ENCODE peak calls at places on chromosomes 3 and 15, in seven cellular contexts. One of them, this sample, is unnamed.

GRCh38 chr3:47012342-47013230 is 33.1 kb downstream of the NBEAL2 start:
- DNase-seq in HL-60: no peak
- DNase-seq in dorsolateral prefrontal cortex: peak
- DNase-seq in psoas muscle: no peak
- DNase-seq in cardiac muscle cell: no peak
- DNase-seq in WERI-Rb-1: peak
- DNase-seq in progenitor cell of endocrine pancreas: no peak
- DNase-seq in this sample: no peak

GRCh38 chr3:62875103-62876002 is at the start of gene CADPS:
- DNase-seq in HL-60: no peak
- DNase-seq in dorsolateral prefrontal cortex: peak
- DNase-seq in psoas muscle: no peak
- DNase-seq in cardiac muscle cell: peak
- DNase-seq in WERI-Rb-1: peak
- DNase-seq in progenitor cell of endocrine pancreas: peak
- DNase-seq in this sample: peak

GRCh38 chr3:120263792-120264191 is 21.2 kb downstream of the GPR156 start:
- DNase-seq in HL-60: no peak
- DNase-seq in dorsolateral prefrontal cortex: no peak
- DNase-seq in psoas muscle: no peak
- DNase-seq in cardiac muscle cell: no peak
- DNase-seq in WERI-Rb-1: no peak
- DNase-seq in progenitor cell of endocrine pancreas: no peak
- DNase-seq in this sample: no peak

GRCh38 chr3:3177861-3178497 is 1.5 kb downstream of the CRBN start:
- DNase-seq in HL-60: no peak
- DNase-seq in dorsolateral prefrontal cortex: no peak
- DNase-seq in psoas muscle: no peak
- DNase-seq in cardiac muscle cell: no peak
- DNase-seq in WERI-Rb-1: no peak
- DNase-seq in progenitor cell of endocrine pancreas: no peak
- DNase-seq in this sample: no peak

GRCh38 chr15:76333309-76333708 is 3.3 kb upstream of the ISL2 start:
- DNase-seq in HL-60: no peak
- DNase-seq in dorsolateral prefrontal cortex: no peak
- DNase-seq in psoas muscle: no peak
- DNase-seq in cardiac muscle cell: no peak
- DNase-seq in WERI-Rb-1: no peak
- DNase-seq in progenitor cell of endocrine pancreas: no peak
- DNase-seq in this sample: no peak

GRCh38 chr3:118942651-118943050 is 92.0 kb downstream of the IGSF11 start:
- DNase-seq in HL-60: no peak
- DNase-seq in dorsolateral prefrontal cortex: no peak
- DNase-seq in psoas muscle: no peak
- DNase-seq in cardiac muscle cell: no peak
- DNase-seq in WERI-Rb-1: no peak
- DNase-seq in progenitor cell of endocrine pancreas: no peak
- DNase-seq in this sample: no peak

GRCh38 chr3:42035816-42036482 is 55.2 kb upstream of the TRAK1 start:
- DNase-seq in HL-60: no peak
- DNase-seq in dorsolateral prefrontal cortex: no peak
- DNase-seq in psoas muscle: no peak
- DNase-seq in cardiac muscle cell: peak
- DNase-seq in WERI-Rb-1: no peak
- DNase-seq in progenitor cell of endocrine pancreas: no peak
- DNase-seq in this sample: no peak

GRCh38 chr3:47054414-47054813 is 74.9 kb downstream of the NBEAL2 start:
- DNase-seq in HL-60: no peak
- DNase-seq in dorsolateral prefrontal cortex: no peak
- DNase-seq in psoas muscle: no peak
- DNase-seq in cardiac muscle cell: no peak
- DNase-seq in WERI-Rb-1: no peak
- DNase-seq in progenitor cell of endocrine pancreas: no peak
- DNase-seq in this sample: no peak

GRCh38 chr3:167738037-167738436 is 2.5 kb downstream of the SERPINI1 start:
- DNase-seq in HL-60: no peak
- DNase-seq in dorsolateral prefrontal cortex: no peak
- DNase-seq in psoas muscle: no peak
- DNase-seq in cardiac muscle cell: no peak
- DNase-seq in WERI-Rb-1: no peak
- DNase-seq in progenitor cell of endocrine pancreas: no peak
- DNase-seq in this sample: no peak

GRCh38 chr15:64761156-64761555 is 14.2 kb downstream of the RBPMS2 start:
- DNase-seq in HL-60: no peak
- DNase-seq in dorsolateral prefrontal cortex: no peak
- DNase-seq in psoas muscle: no peak
- DNase-seq in cardiac muscle cell: peak
- DNase-seq in WERI-Rb-1: no peak
- DNase-seq in progenitor cell of endocrine pancreas: no peak
- DNase-seq in this sample: no peak

GRCh38 chr15:44319385-44319784 is 30.9 kb downstream of the GOLM2 start:
- DNase-seq in HL-60: no peak
- DNase-seq in dorsolateral prefrontal cortex: no peak
- DNase-seq in psoas muscle: no peak
- DNase-seq in cardiac muscle cell: no peak
- DNase-seq in WERI-Rb-1: no peak
- DNase-seq in progenitor cell of endocrine pancreas: no peak
- DNase-seq in this sample: no peak

GRCh38 chr3:52038227-52038626 is 18.1 kb downstream of the DUSP7 start:
- DNase-seq in HL-60: no peak
- DNase-seq in dorsolateral prefrontal cortex: no peak
- DNase-seq in psoas muscle: no peak
- DNase-seq in cardiac muscle cell: no peak
- DNase-seq in WERI-Rb-1: no peak
- DNase-seq in progenitor cell of endocrine pancreas: no peak
- DNase-seq in this sample: no peak

GRCh38 chr15:66654718-66655375 is 47.2 kb upstream of the SMAD6 start:
- DNase-seq in HL-60: no peak
- DNase-seq in dorsolateral prefrontal cortex: no peak
- DNase-seq in psoas muscle: no peak
- DNase-seq in cardiac muscle cell: peak
- DNase-seq in WERI-Rb-1: no peak
- DNase-seq in progenitor cell of endocrine pancreas: no peak
- DNase-seq in this sample: no peak

GRCh38 chr3:3800076-3800448 is 831 bp downstream of the LRRN1 start:
- DNase-seq in HL-60: no peak
- DNase-seq in dorsolateral prefrontal cortex: peak
- DNase-seq in psoas muscle: peak
- DNase-seq in cardiac muscle cell: peak
- DNase-seq in WERI-Rb-1: peak
- DNase-seq in progenitor cell of endocrine pancreas: peak
- DNase-seq in this sample: peak

GRCh38 chr3:97815149-97815917 is 6.5 kb upstream of the CRYBG3 start:
- DNase-seq in HL-60: no peak
- DNase-seq in dorsolateral prefrontal cortex: no peak
- DNase-seq in psoas muscle: no peak
- DNase-seq in cardiac muscle cell: no peak
- DNase-seq in WERI-Rb-1: no peak
- DNase-seq in progenitor cell of endocrine pancreas: no peak
- DNase-seq in this sample: no peak

GRCh38 chr3:120931593-120931992 is 23.6 kb downstream of the STXBP5L start:
- DNase-seq in HL-60: no peak
- DNase-seq in dorsolateral prefrontal cortex: no peak
- DNase-seq in psoas muscle: no peak
- DNase-seq in cardiac muscle cell: no peak
- DNase-seq in WERI-Rb-1: no peak
- DNase-seq in progenitor cell of endocrine pancreas: no peak
- DNase-seq in this sample: no peak

GRCh38 chr3:130903412-130903908 is 9.6 kb downstream of the ATP2C1 start:
- DNase-seq in HL-60: no peak
- DNase-seq in dorsolateral prefrontal cortex: no peak
- DNase-seq in psoas muscle: no peak
- DNase-seq in cardiac muscle cell: no peak
- DNase-seq in WERI-Rb-1: no peak
- DNase-seq in progenitor cell of endocrine pancreas: no peak
- DNase-seq in this sample: no peak

GRCh38 chr15:73357999-73358665 is 10.6 kb downstream of the HCN4 start:
- DNase-seq in HL-60: no peak
- DNase-seq in dorsolateral prefrontal cortex: no peak
- DNase-seq in psoas muscle: no peak
- DNase-seq in cardiac muscle cell: no peak
- DNase-seq in WERI-Rb-1: no peak
- DNase-seq in progenitor cell of endocrine pancreas: peak
- DNase-seq in this sample: no peak

GRCh38 chr3:125318497-125318847 is 56.7 kb downstream of the ZNF148 start:
- DNase-seq in HL-60: no peak
- DNase-seq in dorsolateral prefrontal cortex: no peak
- DNase-seq in psoas muscle: no peak
- DNase-seq in cardiac muscle cell: no peak
- DNase-seq in WERI-Rb-1: no peak
- DNase-seq in progenitor cell of endocrine pancreas: no peak
- DNase-seq in this sample: no peak

GRCh38 chr3:124669470-124669869 is 60.8 kb upstream of the UMPS start:
- DNase-seq in HL-60: no peak
- DNase-seq in dorsolateral prefrontal cortex: no peak
- DNase-seq in psoas muscle: no peak
- DNase-seq in cardiac muscle cell: no peak
- DNase-seq in WERI-Rb-1: no peak
- DNase-seq in progenitor cell of endocrine pancreas: no peak
- DNase-seq in this sample: no peak

GRCh38 chr3:50147016-50147415 is 8.1 kb upstream of the SEMA3F start:
- DNase-seq in HL-60: no peak
- DNase-seq in dorsolateral prefrontal cortex: no peak
- DNase-seq in psoas muscle: no peak
- DNase-seq in cardiac muscle cell: no peak
- DNase-seq in WERI-Rb-1: no peak
- DNase-seq in progenitor cell of endocrine pancreas: no peak
- DNase-seq in this sample: no peak

GRCh38 chr3:160133757-160134156 is 91.5 kb upstream of the C3orf80 start:
- DNase-seq in HL-60: no peak
- DNase-seq in dorsolateral prefrontal cortex: no peak
- DNase-seq in psoas muscle: no peak
- DNase-seq in cardiac muscle cell: peak
- DNase-seq in WERI-Rb-1: no peak
- DNase-seq in progenitor cell of endocrine pancreas: no peak
- DNase-seq in this sample: no peak
- TF ChIP-seq CTCF in HL-60: no peak
- TF ChIP-seq CTCF in dorsolateral prefrontal cortex: no peak
- TF ChIP-seq CTCF in psoas muscle: no peak
- TF ChIP-seq CTCF in cardiac muscle cell: peak
- TF ChIP-seq CTCF in WERI-Rb-1: no peak
- TF ChIP-seq CTCF in progenitor cell of endocrine pancreas: no peak
- TF ChIP-seq CTCF in this sample: no peak

DNA sequence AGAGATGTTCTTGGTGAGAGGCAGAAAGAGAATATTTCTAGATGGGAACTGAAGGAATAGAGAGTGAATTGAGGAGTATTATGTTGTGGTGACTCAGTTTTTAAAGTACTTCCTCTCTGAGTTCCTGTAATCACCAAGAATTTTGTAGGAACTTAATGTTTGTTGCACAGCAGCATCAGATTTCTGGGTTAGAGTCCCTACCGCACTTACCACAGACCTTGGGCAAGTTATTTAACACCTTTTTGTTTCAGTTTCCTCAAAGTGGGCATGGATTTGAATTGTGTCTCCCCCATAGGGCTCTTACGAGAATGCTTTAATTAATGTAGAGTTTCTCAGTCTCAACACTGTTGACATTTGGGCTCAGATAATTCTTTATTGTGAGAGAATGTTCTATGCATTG is 22.3 kb upstream of the SCAANT1 start:
- DNase-seq in HL-60: peak
- DNase-seq in dorsolateral prefrontal cortex: no peak
- DNase-seq in psoas muscle: no peak
- DNase-seq in cardiac muscle cell: no peak
- DNase-seq in WERI-Rb-1: no peak
- DNase-seq in progenitor cell of endocrine pancreas: no peak
- DNase-seq in this sample: no peak
- TF ChIP-seq CTCF in HL-60: no peak
- TF ChIP-seq CTCF in dorsolateral prefrontal cortex: no peak
- TF ChIP-seq CTCF in psoas muscle: no peak
- TF ChIP-seq CTCF in cardiac muscle cell: no peak
- TF ChIP-seq CTCF in WERI-Rb-1: no peak
- TF ChIP-seq CTCF in progenitor cell of endocrine pancreas: no peak
- TF ChIP-seq CTCF in this sample: no peak

DNA sequence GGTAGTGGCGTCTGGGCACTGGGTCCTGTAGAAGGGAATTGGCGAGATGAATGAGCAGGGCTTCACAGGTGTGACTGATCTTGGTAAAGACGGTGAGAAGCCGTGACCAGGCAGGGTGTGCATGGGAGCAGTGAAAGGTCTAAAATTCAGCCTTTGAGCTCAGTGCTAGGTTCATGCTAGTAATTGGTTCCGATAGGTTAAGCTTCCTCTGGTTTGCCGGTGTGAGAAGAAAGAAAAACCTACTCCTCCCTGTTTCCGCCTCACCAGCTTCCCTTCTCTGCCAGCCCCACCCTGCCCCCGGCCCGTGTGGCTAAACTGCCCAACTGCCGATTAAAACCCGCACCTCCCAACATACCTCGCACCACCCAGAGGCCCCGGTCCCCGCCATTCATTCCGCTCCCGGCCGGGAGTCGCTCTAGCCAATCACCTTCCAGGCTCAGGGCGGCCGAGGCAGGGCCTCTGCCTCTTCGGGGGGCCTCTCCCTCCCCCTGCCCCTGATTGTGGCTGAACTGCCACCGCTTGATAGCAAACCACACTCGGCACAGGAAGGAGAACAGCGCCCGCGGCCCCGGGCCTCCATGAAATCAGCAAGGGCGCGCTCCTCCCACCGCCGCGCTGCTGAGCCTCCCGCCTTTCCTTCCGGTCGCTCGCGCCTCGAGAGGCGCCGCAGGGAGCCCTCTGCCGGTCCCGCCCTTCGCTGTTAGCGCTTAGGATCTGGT is 7.3 kb upstream of the NRROS start:
- DNase-seq in HL-60: peak
- DNase-seq in dorsolateral prefrontal cortex: peak
- DNase-seq in psoas muscle: peak
- DNase-seq in cardiac muscle cell: peak
- DNase-seq in WERI-Rb-1: peak
- DNase-seq in progenitor cell of endocrine pancreas: peak
- DNase-seq in this sample: peak
- TF ChIP-seq CTCF in HL-60: no peak
- TF ChIP-seq CTCF in dorsolateral prefrontal cortex: peak
- TF ChIP-seq CTCF in psoas muscle: peak
- TF ChIP-seq CTCF in cardiac muscle cell: peak
- TF ChIP-seq CTCF in WERI-Rb-1: peak
- TF ChIP-seq CTCF in progenitor cell of endocrine pancreas: peak
- TF ChIP-seq CTCF in this sample: no peak

DNA sequence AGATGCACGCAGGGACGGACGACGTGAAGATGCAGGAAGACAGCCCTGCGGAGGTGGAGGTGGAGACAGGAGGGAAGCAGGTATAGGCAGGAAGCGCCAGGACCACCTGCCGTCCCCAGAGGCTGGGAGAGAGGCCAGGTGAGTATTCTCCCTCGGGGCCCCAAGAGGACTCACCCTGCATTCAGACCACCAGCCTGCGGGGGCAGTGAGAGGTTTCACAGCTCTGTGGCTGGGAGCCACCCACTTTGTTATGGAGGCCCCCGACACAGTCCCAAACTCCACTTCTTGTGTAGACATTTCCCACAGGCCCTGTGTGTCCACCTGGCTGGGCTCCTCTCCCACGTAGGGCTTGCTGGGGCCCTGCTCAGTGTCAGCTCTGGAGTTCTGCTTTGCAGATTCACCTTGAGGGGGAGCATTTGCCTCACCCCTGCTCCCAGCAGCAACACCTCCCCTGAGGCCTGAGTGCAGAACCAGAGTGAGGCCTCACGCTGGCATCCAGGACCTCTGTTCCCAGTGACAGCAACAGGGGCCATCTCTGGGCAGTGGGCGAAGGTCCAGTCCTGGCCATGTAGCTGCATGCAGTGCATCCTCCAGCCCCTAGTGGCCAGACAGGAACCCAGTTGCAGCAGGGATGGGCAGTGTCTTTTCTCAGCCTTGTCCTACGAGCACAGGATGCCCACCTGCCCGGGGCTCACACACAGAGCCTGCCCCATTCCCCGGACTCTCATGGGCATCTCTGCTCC is 119.4 kb upstream of the IQSEC1 start:
- DNase-seq in HL-60: no peak
- DNase-seq in dorsolateral prefrontal cortex: peak
- DNase-seq in psoas muscle: no peak
- DNase-seq in cardiac muscle cell: no peak
- DNase-seq in WERI-Rb-1: peak
- DNase-seq in progenitor cell of endocrine pancreas: no peak
- DNase-seq in this sample: peak
- TF ChIP-seq CTCF in HL-60: peak
- TF ChIP-seq CTCF in dorsolateral prefrontal cortex: no peak
- TF ChIP-seq CTCF in psoas muscle: no peak
- TF ChIP-seq CTCF in cardiac muscle cell: peak
- TF ChIP-seq CTCF in WERI-Rb-1: peak
- TF ChIP-seq CTCF in progenitor cell of endocrine pancreas: peak
- TF ChIP-seq CTCF in this sample: peak